ENCODE peak calls at places on chromosome 1, in nine cellular contexts. I is activated CD4-positive, alpha-beta T cell treated with anti-CD3 and anti-CD28 coated beads for 48 hours; U is anterior cingulate cortex; M is NCI-H2171 treated with DMSO at 0.1 percent for 48 hours; C is Ammon's horn; E is fibroblast of the conjunctiva; Q is T1000; H is GM03348; T is amygdala. O is an unnamed sample.

GRCh38 chr1:209150114-209150513 is 433.4 kb upstream of the CAMK1G start:
- DNase-seq in I (no peak), U (no peak), M (no peak), C (no peak), E (peak), Q (no peak), H (peak), T (no peak), O (peak)

GRCh38 chr1:165742194-165742593 is 26.5 kb downstream of the TMCO1 start:
- DNase-seq in I (no peak), U (no peak), M (no peak), C (no peak), E (no peak), Q (no peak), H (no peak), T (no peak), O (no peak)

GRCh38 chr1:85599076-85599491 is 18.5 kb downstream of the CCN1 start:
- DNase-seq in I (no peak), U (no peak), M (no peak), C (no peak), E (no peak), Q (no peak), H (no peak), T (no peak), O (no peak)

GRCh38 chr1:231630558-231631205 is 4.1 kb downstream of the DISC1 start:
- DNase-seq in I (no peak), U (no peak), M (no peak), C (no peak), E (no peak), Q (no peak), H (peak), T (no peak), O (peak)

GRCh38 chr1:46410156-46411009 is 16.3 kb downstream of the FAAH start:
- DNase-seq in I (no peak), U (no peak), M (no peak), C (no peak), E (no peak), Q (no peak), H (no peak), T (no peak), O (no peak)

GRCh38 chr1:202014060-202014459 is 3.7 kb downstream of the ELF3 start:
- DNase-seq in I (no peak), U (no peak), M (no peak), C (no peak), E (no peak), Q (no peak), H (no peak), T (no peak), O (no peak)

GRCh38 chr1:42096565-42096964 is 56.6 kb upstream of the GUCA2B start:
- DNase-seq in I (no peak), U (no peak), M (no peak), C (no peak), E (no peak), Q (no peak), H (no peak), T (no peak), O (no peak)

GRCh38 chr1:116971481-116971880 is 30.1 kb upstream of the CD101 start:
- DNase-seq in I (no peak), U (no peak), M (no peak), C (no peak), E (no peak), Q (no peak), H (no peak), T (no peak), O (no peak)

GRCh38 chr1:38088366-38088765 is 41.8 kb upstream of the POU3F1 start:
- DNase-seq in I (no peak), U (no peak), M (peak), C (no peak), E (no peak), Q (no peak), H (no peak), T (no peak), O (no peak)

GRCh38 chr1:25658791-25659431 is 42.3 kb downstream of the MAN1C1 start:
- DNase-seq in I (no peak), U (no peak), M (no peak), C (no peak), E (no peak), Q (no peak), H (peak), T (no peak), O (no peak)

GRCh38 chr1:27436204-27437159 is 44.1 kb downstream of the GPR3 start:
- DNase-seq in I (no peak), U (no peak), M (no peak), C (peak), E (no peak), Q (no peak), H (peak), T (no peak), O (peak)

GRCh38 chr1:222048030-222048632 is 306.2 kb upstream of the DUSP10 start:
- DNase-seq in I (no peak), U (no peak), M (no peak), C (no peak), E (peak), Q (no peak), H (peak), T (no peak), O (peak)

GRCh38 chr1:219577331-219577730 is 35.6 kb downstream of the ZC3H11B start:
- DNase-seq in I (no peak), U (no peak), M (no peak), C (no peak), E (no peak), Q (no peak), H (no peak), T (no peak), O (no peak)